ENCODE peak calls at places on chromosomes 4 and X, in four cellular contexts. Y, R, X and B are unnamed samples.

GRCh38 chr4:87950516-87950915 is 25.0 kb upstream of the SPP1 start:
- DNase-seq in Y (no peak), R (no peak), X (no peak), B (no peak)

GRCh38 chrX:1062351-1062750 is 150.1 kb downstream of the CRLF2 start:
- DNase-seq in X (no peak), Y (no peak), R (no peak), B (no peak)

GRCh38 chr4:54539500-54540029 is 118.2 kb upstream of the KIT start:
- DNase-seq in X (no peak), Y (peak; percentile 42), R (no peak), B (no peak)

GRCh38 chr4:163612762-163613161 is 118.3 kb downstream of the TMA16 start:
- DNase-seq in Y (no peak), X (no peak), R (no peak), B (no peak)

GRCh38 chr4:20395160-20395773 is 143.6 kb downstream of the SLIT2 start:
- DNase-seq in X (no peak), Y (peak; percentile 62), R (peak; percentile 0), B (peak; percentile 7)

GRCh38 chrX:9324676-9325075 is 140.2 kb upstream of the TBL1X start:
- DNase-seq in Y (no peak), R (no peak), X (no peak), B (no peak)

GRCh38 chr4:148367756-148368155 is 74.5 kb downstream of the NR3C2 start:
- DNase-seq in Y (no peak), R (no peak), X (no peak), B (no peak)

GRCh38 chrX:38175140-38175539 is 45.5 kb downstream of the SRPX start:
- DNase-seq in R (no peak), Y (peak; percentile 31), X (no peak), B (no peak)

GRCh38 chr4:150217804-150218203 is 139.6 kb downstream of the DCLK2 start:
- DNase-seq in X (no peak), Y (no peak), R (no peak), B (no peak)